ENCODE peak calls at places on chromosomes 12 and 14, in five cellular contexts. W is DND-41, G is ELF-1, U is T-cell, Q is NCI-H1417 treated with DMSO at 0.1 percent for 48 hours. T is an unnamed sample.

GRCh38 chr14:99252443-99252939 is 19.5 kb downstream of the BCL11B start:
- DNase-seq in W (no peak), G (no peak), U (no peak), Q (no peak), T (no peak)

GRCh38 chr12:123105427-123105826 is 45.5 kb downstream of the PITPNM2 start:
- DNase-seq in W (no peak), G (peak), U (no peak), Q (peak), T (peak)

GRCh38 chr12:124881123-124881522 is 17.5 kb upstream of the SCARB1 start:
- DNase-seq in W (no peak), G (no peak), U (no peak), Q (no peak), T (no peak)

GRCh38 chr12:12217018-12217359 is 49.9 kb downstream of the LRP6 start:
- DNase-seq in W (no peak), G (no peak), U (no peak), Q (no peak), T (no peak)

GRCh38 chr14:50943261-50943942 is 881 bp downstream of the PYGL start:
- DNase-seq in W (no peak), G (peak), U (no peak), Q (no peak), T (peak)

GRCh38 chr14:38900887-38901286 is 202.1 kb downstream of the SEC23A start:
- DNase-seq in W (no peak), G (no peak), U (no peak), Q (peak), T (no peak)

GRCh38 chr12:9721394-9722092 is 11.4 kb downstream of the CLECL1 start:
- DNase-seq in W (no peak), G (no peak), U (no peak), Q (no peak), T (no peak)

GRCh38 chr14:92650581-92651105 is 97.8 kb downstream of the LGMN start:
- DNase-seq in W (no peak), G (no peak), U (no peak), Q (no peak), T (no peak)

GRCh38 chr14:69657961-69658360 is 46.6 kb downstream of the SUSD6 start:
- DNase-seq in W (no peak), G (peak), U (no peak), Q (peak), T (peak)

GRCh38 chr14:22304324-22304723 is 284.7 kb downstream of the DAD1 start:
- DNase-seq in W (no peak), G (no peak), U (no peak), Q (no peak), T (no peak)

GRCh38 chr14:90666571-90666970 is 149.7 kb downstream of the TTC7B start:
- DNase-seq in W (no peak), G (no peak), U (no peak), Q (no peak), T (no peak)

GRCh38 chr14:67241416-67242362 is at the start of gene PALS1:
- DNase-seq in W (no peak), G (no peak), U (peak), Q (peak), T (peak)

GRCh38 chr14:68736519-68736918 is 56.3 kb downstream of the ZFP36L1 start:
- DNase-seq in W (no peak), G (peak), U (no peak), Q (no peak), T (peak)

GRCh38 chr14:38290601-38291190 is 34.8 kb upstream of the CLEC14A start:
- DNase-seq in W (no peak), G (no peak), U (no peak), Q (no peak), T (no peak)

GRCh38 chr14:102323102-102323501 is 3.6 kb downstream of the ZNF839 start:
- DNase-seq in W (peak), G (peak), U (no peak), Q (no peak), T (peak)

GRCh38 chr12:15474766-15475165 is 152.5 kb downstream of the PTPRO start:
- DNase-seq in W (no peak), G (no peak), U (no peak), Q (no peak), T (no peak)

GRCh38 chr14:101233016-101233355 is 328.3 kb upstream of the DIO3 start:
- DNase-seq in W (no peak), G (no peak), U (no peak), Q (no peak), T (no peak)

GRCh38 chr14:97155814-97156213 is 358.6 kb downstream of the VRK1 start:
- DNase-seq in W (no peak), G (no peak), U (no peak), Q (no peak), T (no peak)

GRCh38 chr12:7090222-7090998 is 1.8 kb downstream of the C1R start:
- DNase-seq in W (no peak), G (peak), U (no peak), Q (no peak), T (peak)

GRCh38 chr14:103260629-103261124 is 73.4 kb upstream of the EIF5 start:
- DNase-seq in W (no peak), G (no peak), U (no peak), Q (no peak), T (no peak)

GRCh38 chr14:50804181-50804721 is 26.7 kb downstream of the NIN start:
- DNase-seq in W (no peak), G (no peak), U (no peak), Q (no peak), T (no peak)

GRCh38 chr12:108729612-108730336 is 1.5 kb downstream of the CORO1C start:
- DNase-seq in W (no peak), G (no peak), U (no peak), Q (no peak), T (no peak)

GRCh38 chr14:58813745-58814144 is 176.0 kb downstream of the DACT1 start:
- DNase-seq in W (no peak), G (no peak), U (no peak), Q (no peak), T (no peak)

GRCh38 chr12:89092297-89092696 is 260.0 kb downstream of the DUSP6 start:
- DNase-seq in W (no peak), G (no peak), U (no peak), Q (no peak), T (no peak)

GRCh38 chr14:54325766-54326165 is 71.0 kb upstream of the CDKN3 start:
- DNase-seq in W (no peak), G (no peak), U (no peak), Q (no peak), T (no peak)

T was measured in mesendoderm.